ENCODE peak calls at places on chromosomes 2 and 18, in four cellular contexts. A is SJSA1, K is heart right ventricle, N is left ventricle myocardium inferior. V is an unnamed sample. For H3K27me3, the result is how much of the 10 kb centered on the place peaks cover.

GRCh38 chr18:74598350-74599001 is 806 bp downstream of the ZNF407 start:
- DNase-seq in A (no peak), K (peak), N (peak), V (no peak)

GRCh38 chr2:47069628-47070154 is 85.4 kb downstream of the STPG4 start:
- DNase-seq in A (peak), K (peak), N (peak), V (no peak)

GRCh38 chr2:65045651-65046050 is 10.6 kb upstream of the CEP68 start:
- DNase-seq in A (peak), K (no peak), N (no peak), V (no peak)

GRCh38 chr2:8541636-8542035 is 140.2 kb upstream of the ID2 start:
- DNase-seq in A (no peak), K (no peak), N (peak), V (no peak)

GRCh38 chr2:189367343-189367742 is 73.9 kb upstream of the WDR75 start:
- DNase-seq in A (no peak), K (no peak), N (no peak), V (no peak)

GRCh38 chr2:20167356-20167755 is 57.6 kb downstream of the SDC1 start:
- DNase-seq in A (no peak), K (no peak), N (no peak), V (no peak)

GRCh38 chr2:37827911-37828411 is 97.1 kb upstream of the RMDN2 start:
- DNase-seq in A (peak), K (peak), N (no peak), V (no peak)

GRCh38 chr2:205738341-205738968 is 56.2 kb downstream of the NRP2 start:
- DNase-seq in A (no peak), K (no peak), N (no peak), V (no peak)

GRCh38 chr2:165425556-165425955 is 43.9 kb upstream of the CSRNP3 start:
- DNase-seq in A (no peak), K (no peak), N (no peak), V (no peak)

GRCh38 chr18:74796928-74797576 is 199.4 kb downstream of the ZNF407 start:
- DNase-seq in A (peak), K (no peak), N (no peak), V (peak)

GRCh38 chr2:219282943-219283581 is 3.9 kb downstream of the DNAJB2 start:
- DNase-seq in A (no peak), K (no peak), N (no peak), V (no peak)

GRCh38 chr18:32919799-32920198 is 147.0 kb upstream of the KLHL14 start:
- DNase-seq in A (no peak), K (no peak), N (no peak), V (no peak)

GRCh38 chr2:109407401-109408335 is 206.1 kb downstream of the SEPTIN10 start:
- DNase-seq in A (no peak), K (no peak), N (no peak), V (no peak)

GRCh38 chr2:38978504-38978903 is 88.8 kb downstream of the ARHGEF33 start:
- DNase-seq in A (no peak), K (no peak), N (no peak), V (no peak)

GRCh38 chr2:136394136-136395060 is 276.4 kb upstream of the CXCR4 start:
- DNase-seq in A (no peak), K (no peak), N (no peak), V (no peak)

GRCh38 chr2:182713611-182714010 is 2.4 kb upstream of the DNAJC10 start:
- DNase-seq in A (no peak), K (no peak), N (no peak), V (no peak)

GRCh38 chr2:4653989-4654388 is 950.6 kb downstream of the DCDC2C start:
- DNase-seq in A (no peak), K (no peak), N (no peak), V (no peak)

GRCh38 chr2:238081561-238081960 is 18.6 kb upstream of the ESPNL start:
- DNase-seq in A (no peak), K (no peak), N (no peak), V (no peak)

GRCh38 chr2:224929512-224929911 is 112.8 kb downstream of the DOCK10 start:
- DNase-seq in A (no peak), K (no peak), N (no peak), V (no peak)

GRCh38 chr2:235852528-235852920 is 315.7 kb downstream of the GBX2 start:
- DNase-seq in A (no peak), K (no peak), N (no peak), V (no peak)

GRCh38 chr18:59516356-59517155 is 157.5 kb upstream of the LMAN1 start:
- DNase-seq in A (peak), K (peak), N (peak), V (no peak)

GRCh38 chr2:96264086-96264485 is 1.7 kb downstream of the TMEM127 start:
- DNase-seq in A (no peak), K (no peak), N (no peak), V (no peak)

GRCh38 chr18:67199993-67200617 is 316.4 kb downstream of the DSEL start:
- DNase-seq in A (peak), K (no peak), N (no peak), V (peak)

GRCh38 chr2:162007447-162008040 is 66.5 kb downstream of the DPP4 start:
- DNase-seq in A (no peak), K (no peak), N (no peak), V (no peak)

GRCh38 chr2:68185541-68186164 is 28.0 kb downstream of the PNO1 start:
- DNase-seq in A (no peak), K (peak), N (no peak), V (peak)

GRCh38 chr2:173602153-173602552 is 247.5 kb downstream of the CDCA7 start:
- DNase-seq in A (no peak), K (no peak), N (no peak), V (no peak)

GRCh38 chr2:41870948-41871522 is 176.8 kb upstream of the PKDCC start:
- DNase-seq in A (peak), K (peak), N (peak), V (no peak)

GRCh38 chr2:184562532-184562931 is 35.8 kb upstream of the ZNF804A start:
- DNase-seq in A (no peak), K (no peak), N (no peak), V (no peak)

GRCh38 chr2:13537771-13538349 is 821.1 kb downstream of the TRIB2 start:
- DNase-seq in A (no peak), K (no peak), N (no peak), V (no peak)

GRCh38 chr2:188659656-188660406 is 314.3 kb upstream of the COL3A1 start:
- DNase-seq in A (peak), K (no peak), N (no peak), V (no peak)

GRCh38 chr2:12202702-12203101 is 456.3 kb downstream of the LPIN1 start:
- DNase-seq in A (no peak), K (peak), N (peak), V (no peak)

GRCh38 chr2:46297546-46298271 is 502 bp downstream of the EPAS1 start:
- DNase-seq in A (peak), K (peak), N (peak), V (no peak)

DNA sequence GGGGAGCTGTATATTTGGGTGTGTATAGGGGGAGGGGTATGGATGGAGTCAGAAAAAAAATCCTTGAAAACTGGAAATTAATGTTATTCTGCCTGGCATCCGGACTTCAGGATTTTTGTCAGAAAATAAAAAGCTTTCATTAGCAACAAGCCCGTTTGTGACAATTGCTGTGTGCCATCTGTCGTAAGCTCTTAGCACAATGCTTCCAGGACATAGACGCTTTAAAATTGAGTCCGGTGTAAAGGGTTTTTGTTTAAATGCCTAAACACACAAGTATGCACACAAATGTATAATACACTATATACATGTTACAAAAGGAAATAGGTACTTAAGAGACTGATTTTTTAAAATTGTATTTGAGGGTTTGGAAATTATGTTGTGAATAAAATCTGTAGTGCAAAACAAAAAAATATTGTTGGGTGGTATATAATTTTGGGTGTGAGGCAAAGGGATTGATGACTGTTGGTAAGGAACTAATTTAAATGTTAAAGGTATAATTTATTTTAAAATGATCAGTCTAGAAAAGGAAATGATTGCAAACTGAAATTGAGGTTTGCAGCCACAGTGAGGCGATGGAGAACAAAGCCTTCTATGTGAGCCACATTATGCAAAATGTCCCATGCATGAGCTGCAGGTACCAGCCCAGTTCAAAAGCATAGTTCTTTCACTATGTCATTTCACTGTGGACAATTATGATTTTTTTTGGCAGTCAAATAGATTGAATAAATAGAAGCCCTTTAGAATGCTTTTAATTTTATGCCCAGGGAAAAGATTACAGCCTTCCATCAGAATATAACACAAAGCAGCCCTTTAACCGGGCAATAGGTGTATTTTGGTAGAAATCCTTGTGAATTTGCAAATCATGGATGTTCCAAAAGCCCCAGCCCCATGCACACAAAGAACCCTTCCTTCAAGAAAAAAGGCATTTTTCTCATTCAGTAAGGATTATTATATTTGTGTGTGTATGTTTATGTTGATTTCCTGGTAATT is 1.5 kb downstream of the MAP2 start:
- DNase-seq in A (no peak), K (peak), N (no peak), V (peak)
- H3K27me3 ChIP-seq in A (under half), K (under half), N (under half), V (under half)

GRCh38 chr2:63048367-63049171 is 2.1 kb upstream of the OTX1 start:
- DNase-seq in A (no peak), K (no peak), N (no peak), V (no peak)

GRCh38 chr2:63047193-63047533 is 3.5 kb upstream of the OTX1 start:
- DNase-seq in A (no peak), K (no peak), N (no peak), V (no peak)

GRCh38 chr2:63041592-63041991 is 9.0 kb upstream of the OTX1 start:
- DNase-seq in A (no peak), K (no peak), N (no peak), V (no peak)

GRCh38 chr2:63047534-63048281 is 2.9 kb upstream of the OTX1 start:
- DNase-seq in A (no peak), K (no peak), N (no peak), V (no peak)

DNA sequence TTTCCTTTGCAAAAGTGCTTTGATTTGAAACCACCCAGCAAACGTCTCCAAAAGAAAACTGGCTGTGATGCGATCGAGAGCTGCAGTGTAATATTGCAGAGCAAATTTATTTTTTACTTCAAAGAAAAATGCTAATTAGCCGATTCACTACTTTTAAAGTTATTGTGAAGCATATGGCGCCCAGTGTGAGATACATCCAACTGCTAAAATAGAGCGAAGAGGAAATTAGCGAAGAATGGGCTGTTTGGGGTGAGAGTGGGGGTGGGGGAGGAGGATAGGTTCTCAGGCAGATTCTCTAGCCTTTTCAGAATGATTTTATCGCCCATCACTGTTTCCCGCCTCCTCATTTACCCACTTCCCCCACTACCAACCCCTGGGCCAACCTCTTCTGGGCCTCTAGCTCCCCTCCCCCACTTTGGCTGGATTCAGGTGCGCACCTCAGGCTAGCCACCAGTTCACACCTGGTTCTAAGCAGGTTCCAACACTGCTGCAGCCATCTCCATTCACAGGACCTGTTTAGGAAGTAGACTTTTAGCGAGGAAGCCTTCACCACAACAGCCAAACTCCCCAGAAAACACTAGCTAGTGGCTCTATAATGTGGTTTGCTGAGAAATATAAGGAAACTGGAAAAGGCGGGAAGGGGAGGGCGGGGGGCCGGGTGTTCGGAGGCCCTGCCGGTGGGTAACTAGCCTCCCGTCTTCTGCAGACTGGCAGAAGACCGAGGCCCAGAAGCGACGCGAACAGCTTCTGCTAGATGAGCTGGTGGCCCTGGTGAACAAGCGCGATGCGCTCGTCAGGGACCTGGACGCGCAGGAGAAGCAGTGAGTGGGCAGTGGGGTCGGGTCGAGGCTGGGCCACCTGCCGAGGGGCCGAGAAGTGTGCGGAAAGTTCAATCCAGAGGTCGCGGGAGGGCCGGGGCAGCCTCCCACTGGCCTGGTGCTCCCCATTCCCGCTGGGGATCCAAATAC is 6.0 kb upstream of the OTX1 start:
- DNase-seq in A (no peak), K (no peak), N (no peak), V (no peak)
- H3K4me3 ChIP-seq in A (no peak), K (no peak), N (no peak), V (no peak)

GRCh38 chr18:37570336-37570930 is 4.8 kb upstream of the CELF4 start:
- DNase-seq in A (no peak), K (no peak), N (no peak), V (no peak)
- H3K27me3 ChIP-seq in A (under half), K (half or more), N (half or more), V (under half)

DNA sequence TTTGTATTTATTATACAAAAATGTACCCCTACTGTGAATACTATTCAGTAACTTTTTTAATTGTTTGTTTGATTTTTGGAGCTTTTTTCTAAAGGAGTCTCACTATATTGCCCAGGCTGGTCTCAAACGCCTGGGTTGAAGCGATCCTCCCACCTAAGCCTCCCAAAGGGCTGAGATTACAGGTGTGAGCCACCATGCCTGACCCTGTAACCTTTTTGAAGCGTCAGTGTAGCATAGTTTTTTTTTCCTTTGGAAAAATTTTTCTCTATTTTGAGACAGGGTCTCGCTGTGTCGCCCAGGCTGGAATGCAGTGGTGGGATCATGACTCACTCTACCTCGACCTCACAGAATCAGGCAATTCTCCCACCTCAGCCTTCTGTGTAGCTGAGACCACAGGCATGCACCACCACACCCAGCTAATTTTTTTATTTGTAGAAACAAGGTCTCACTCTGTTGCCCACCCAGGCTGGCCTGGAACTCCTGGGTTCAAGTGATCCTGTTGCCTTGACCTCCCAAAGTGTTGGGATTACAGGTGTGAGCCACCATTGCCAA is 2.0 kb downstream of the GMCL1 start:
- DNase-seq in A (peak), K (no peak), N (no peak), V (no peak)
- H3K4me3 ChIP-seq in A (no peak), K (no peak), N (no peak), V (no peak)

DNA sequence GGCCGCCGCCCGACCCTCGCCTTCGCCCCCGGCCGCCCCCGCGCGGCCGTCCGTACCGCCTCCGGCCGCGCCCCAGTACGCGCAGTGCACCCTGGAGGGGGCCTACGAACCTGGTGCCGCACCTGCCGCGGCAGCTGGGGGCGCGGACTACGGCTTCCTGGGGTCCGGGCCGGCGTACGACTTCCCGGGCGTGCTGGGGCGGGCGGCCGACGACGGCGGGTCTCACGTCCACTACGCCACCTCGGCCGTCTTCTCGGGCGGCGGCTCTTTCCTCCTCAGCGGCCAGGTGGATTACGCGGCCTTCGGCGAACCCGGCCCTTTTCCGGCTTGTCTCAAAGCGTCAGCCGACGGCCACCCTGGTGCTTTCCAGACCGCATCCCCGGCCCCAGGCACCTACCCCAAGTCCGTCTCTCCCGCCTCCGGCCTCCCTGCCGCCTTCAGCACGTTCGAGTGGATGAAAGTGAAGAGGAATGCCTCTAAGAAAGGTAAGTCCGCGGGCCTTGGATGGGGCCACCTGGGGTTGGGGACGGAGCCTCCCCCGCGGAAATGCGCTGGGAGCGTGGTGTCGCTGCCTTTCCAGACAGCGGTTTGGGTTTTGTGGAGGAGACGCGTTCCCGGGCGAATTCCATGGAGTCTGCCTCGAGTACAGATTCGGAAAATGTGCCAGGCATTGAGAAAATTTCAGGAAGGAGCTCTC is 649 bp downstream of the HOXD1 start:
- DNase-seq in A (no peak), K (no peak), N (no peak), V (no peak)
- H3K27me3 ChIP-seq in A (half or more), K (half or more), N (half or more), V (under half)

DNA sequence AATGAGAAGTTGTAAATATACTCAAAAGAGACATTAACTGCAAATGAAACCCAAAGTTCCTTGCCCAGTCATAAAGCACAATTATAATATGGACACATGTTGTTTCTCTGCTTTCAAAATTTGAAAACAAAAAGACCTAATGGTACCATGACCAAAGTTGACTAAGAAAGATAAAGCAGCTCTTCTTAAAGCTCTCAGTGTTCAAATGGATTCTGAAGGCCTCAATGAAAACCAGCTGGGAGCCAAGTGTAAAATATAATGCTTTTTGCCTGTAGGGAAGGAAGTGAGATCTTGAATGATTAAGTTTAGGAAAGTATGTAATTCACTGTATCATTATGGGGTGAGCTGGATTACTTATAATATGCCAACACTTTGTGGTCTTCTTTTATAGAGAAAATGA is 178.6 kb downstream of the SATB2 start:
- DNase-seq in A (no peak), K (no peak), N (no peak), V (no peak)
- H3K4me3 ChIP-seq in A (no peak), K (no peak), N (no peak), V (no peak)

DNA sequence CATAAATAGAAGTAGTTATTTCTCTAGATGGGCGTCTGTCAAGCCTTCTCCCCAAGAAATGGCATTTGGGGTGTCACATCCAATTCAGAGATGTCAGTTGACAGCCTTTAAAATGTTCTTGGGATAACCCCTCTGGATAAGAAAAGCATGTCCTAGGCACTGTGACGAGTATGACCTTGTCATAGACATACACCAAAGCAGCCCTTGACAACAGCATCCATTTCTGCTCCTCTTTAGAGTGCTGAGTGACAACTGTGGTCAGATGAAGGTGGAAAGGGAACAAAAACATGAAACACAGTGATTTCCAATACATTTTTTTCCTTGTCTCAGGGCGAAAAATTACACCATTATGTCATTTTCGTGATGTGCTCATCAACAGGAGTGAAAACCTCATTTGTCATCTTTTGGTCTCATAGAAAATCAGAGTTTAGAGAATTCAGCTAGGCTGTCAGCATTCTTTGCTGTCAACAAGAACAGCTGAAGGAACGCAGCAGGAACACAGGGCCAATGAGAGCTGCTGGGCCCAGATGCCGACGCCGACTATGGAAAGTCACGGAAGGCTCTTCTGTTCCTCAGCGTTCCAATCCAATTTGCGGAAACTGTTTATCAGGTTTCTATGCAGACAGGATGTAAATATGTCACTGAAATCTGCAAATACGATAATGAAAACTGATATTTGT is 193.2 kb downstream of the ICOS start:
- DNase-seq in A (no peak), K (peak), N (peak), V (no peak)
- H3K27me3 ChIP-seq in A (under half), K (under half), N (under half), V (under half)